ENCODE peak calls at places on chromosomes 2 and 18, in four cellular contexts. M, J, P and N are unnamed samples.

GRCh38 chr2:202361133-202361532 is 15.0 kb upstream of the BMPR2 start:
- DNase-seq in M (no peak), J (no peak), P (no peak), N (no peak)

GRCh38 chr2:151183072-151183580 is 78.5 kb downstream of the RBM43 start:
- DNase-seq in M (no peak), J (no peak), P (no peak), N (no peak)

GRCh38 chr2:118251427-118251826 is 163.2 kb downstream of the INSIG2 start:
- DNase-seq in M (no peak), J (no peak), P (no peak), N (no peak)

GRCh38 chr2:79935771-79936657 is 368.5 kb downstream of the LRRTM1 start:
- DNase-seq in M (peak; percentile 11), J (no peak), P (no peak), N (peak; percentile 10)

GRCh38 chr2:158969717-158970521 is 1.5 kb downstream of the TANC1 start:
- DNase-seq in M (peak; percentile 12), J (peak; percentile 34), P (no peak), N (no peak)

GRCh38 chr2:112725545-112726457 is 5.0 kb downstream of the NT5DC4 start:
- DNase-seq in M (no peak), J (no peak), P (no peak), N (peak; percentile 59)

GRCh38 chr2:182818541-182819308 is 47.7 kb downstream of the FRZB start:
- DNase-seq in M (no peak), J (no peak), P (no peak), N (no peak)

GRCh38 chr2:241150660-241151530 is 628 bp downstream of the PPP1R7 start:
- DNase-seq in M (peak; percentile 65), J (peak; percentile 21), P (no peak), N (no peak)

GRCh38 chr2:96882230-96882629 is 12.3 kb upstream of the SEMA4C start:
- DNase-seq in M (no peak), J (no peak), P (no peak), N (no peak)

GRCh38 chr2:127632592-127633489 is 13.1 kb upstream of the GPR17 start:
- DNase-seq in M (no peak), J (no peak), P (no peak), N (no peak)

GRCh38 chr2:78606895-78607294 is 418.6 kb upstream of the REG3G start:
- DNase-seq in M (no peak), J (no peak), P (no peak), N (no peak)

GRCh38 chr2:70535573-70535972 is 18.1 kb downstream of the TGFA start:
- DNase-seq in M (no peak), J (no peak), P (no peak), N (no peak)

GRCh38 chr18:56000041-56000440 is 412.0 kb upstream of the TCF4 start:
- DNase-seq in M (no peak), J (no peak), P (no peak), N (no peak)

GRCh38 chr2:175805442-175806114 is 196.5 kb downstream of the LNPK start:
- DNase-seq in M (no peak), J (no peak), P (no peak), N (no peak)

GRCh38 chr2:10357770-10358169 is 55.1 kb downstream of the HPCAL1 start:
- DNase-seq in M (no peak), J (no peak), P (no peak), N (no peak)

GRCh38 chr18:21110667-21111350 is 804 bp downstream of the ROCK1 start:
- DNase-seq in M (peak; percentile 37), J (no peak), P (peak; percentile 73), N (no peak)

GRCh38 chr18:21740724-21741510 is at the start of gene MIB1:
- DNase-seq in M (peak; percentile 99), J (no peak), P (peak; percentile 98), N (no peak)

GRCh38 chr2:127913808-127914457 is 28.2 kb upstream of the AMMECR1L start:
- DNase-seq in M (no peak), J (no peak), P (no peak), N (peak; percentile 49)

GRCh38 chr2:159989249-159989648 is 73.2 kb downstream of the PLA2R1 start:
- DNase-seq in M (no peak), J (no peak), P (no peak), N (no peak)

GRCh38 chr18:9516437-9517064 is 41.2 kb downstream of the RALBP1 start:
- DNase-seq in M (no peak), J (no peak), P (peak; percentile 22), N (no peak)

GRCh38 chr2:68980956-68981355 is 6.5 kb downstream of the GKN1 start:
- DNase-seq in M (no peak), J (no peak), P (no peak), N (no peak)

GRCh38 chr2:26740890-26741302 is 23.2 kb upstream of the SLC35F6 start:
- DNase-seq in M (no peak), J (no peak), P (no peak), N (no peak)

GRCh38 chr2:226794751-226795171 is 4.9 kb downstream of the IRS1 start:
- DNase-seq in M (no peak), J (no peak), P (no peak), N (no peak)

GRCh38 chr2:19021721-19022120 is 336.7 kb downstream of the OSR1 start:
- DNase-seq in M (no peak), J (peak; percentile 20), P (no peak), N (no peak)

GRCh38 chr2:235238537-235238936 is 255.3 kb upstream of the AGAP1 start:
- DNase-seq in M (no peak), J (no peak), P (no peak), N (peak; percentile 3)

GRCh38 chr2:239252433-239253200 is 148.2 kb downstream of the HDAC4 start:
- DNase-seq in M (no peak), J (no peak), P (no peak), N (no peak)

GRCh38 chr2:43110442-43110871 is 115.9 kb downstream of the ZFP36L2 start:
- DNase-seq in M (no peak), J (no peak), P (no peak), N (no peak)

GRCh38 chr2:161273038-161273760 is 35.0 kb upstream of the PSMD14 start:
- DNase-seq in M (no peak), J (no peak), P (peak; percentile 46), N (no peak)

GRCh38 chr2:62340981-62341624 is 145.2 kb downstream of the B3GNT2 start:
- DNase-seq in M (no peak), J (no peak), P (no peak), N (no peak)

GRCh38 chr18:34352385-34353163 is 127.9 kb upstream of the NOL4 start:
- DNase-seq in M (no peak), J (no peak), P (no peak), N (no peak)

DNA sequence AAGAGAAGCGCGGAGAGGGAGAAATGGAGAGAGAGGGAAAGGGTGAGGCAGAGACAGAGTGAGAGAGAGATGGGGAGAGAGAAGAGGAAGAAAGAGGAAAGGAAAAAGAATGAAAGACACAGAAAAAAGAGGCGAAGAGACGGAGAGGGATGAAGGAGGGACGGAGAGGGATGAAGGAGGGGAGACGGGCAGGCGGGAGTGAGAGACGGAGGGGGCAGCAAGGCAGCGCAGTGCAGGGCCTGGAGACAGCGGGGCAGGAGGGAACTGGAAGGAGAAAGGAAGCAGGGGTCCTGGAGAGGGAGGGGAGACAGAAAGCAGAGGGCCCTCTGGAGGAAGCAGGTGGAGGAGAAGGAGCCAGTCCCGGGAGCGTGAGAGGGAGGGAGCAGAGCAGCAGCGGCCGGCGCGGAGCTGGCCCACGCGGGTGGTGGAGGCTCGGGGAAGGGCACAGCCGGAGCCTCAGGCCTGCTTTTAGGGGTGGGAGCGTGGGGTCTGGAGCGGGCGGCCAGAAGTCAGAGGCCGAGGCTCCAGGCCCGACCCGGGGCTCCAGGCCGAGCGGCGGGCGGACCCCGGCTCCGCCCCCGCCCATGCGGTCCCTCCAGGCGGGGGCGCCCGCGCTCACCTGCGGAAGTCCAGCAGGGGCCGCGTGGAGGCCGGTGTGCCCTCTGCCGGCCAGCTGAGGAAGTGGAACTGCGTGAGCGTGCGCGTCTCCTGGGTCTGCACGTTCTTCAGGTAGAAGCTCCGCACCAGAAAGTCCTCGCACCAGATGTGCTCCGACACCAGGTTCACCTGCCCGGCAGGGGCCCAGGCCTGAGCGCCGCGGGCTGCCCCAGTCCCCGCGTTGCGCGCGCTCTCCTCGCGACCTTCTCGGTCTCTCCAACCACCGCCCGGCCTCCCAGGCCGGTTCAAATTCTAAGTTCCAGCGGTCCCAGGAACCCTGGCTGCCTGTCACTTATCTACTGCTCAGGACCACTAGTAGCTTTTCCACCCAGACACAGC is 14.5 kb downstream of the PTPRN start:
- DNase-seq in M (peak; percentile 66), J (peak; percentile 82), P (peak; percentile 88), N (no peak)
- H3K27ac ChIP-seq in M (peak overlapping the region; percentile 63), J (peak overlapping the region; percentile 94), P (peak overlapping the region; percentile 55), N (no peak overlapping the region)

DNA sequence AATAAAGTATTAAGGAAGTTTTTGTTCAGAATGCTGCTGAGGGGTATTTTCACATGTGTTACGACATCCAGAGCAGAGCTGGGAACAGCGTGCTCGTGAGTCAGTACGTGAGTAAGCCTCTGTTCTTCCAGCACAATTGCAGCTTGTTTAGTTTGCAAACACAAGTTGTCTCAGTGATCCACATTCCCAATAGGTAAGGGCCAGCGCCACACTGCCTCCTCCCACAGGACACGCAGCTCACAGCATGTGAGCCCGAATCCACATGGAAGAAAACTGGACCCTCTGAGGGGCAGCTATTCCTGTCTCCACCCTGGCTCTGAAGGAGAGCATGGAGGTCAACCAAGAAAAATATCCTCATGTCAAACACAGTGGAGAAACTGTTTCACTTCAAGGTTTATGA is 173.9 kb upstream of the PID1 start:
- DNase-seq in M (peak; percentile 19), J (peak; percentile 69), P (no peak), N (peak; percentile 95)
- H3K27ac ChIP-seq in M (peak overlapping the region; percentile 91), J (peak overlapping the region; percentile 94), P (no peak overlapping the region), N (peak overlapping the region; percentile 75)

GRCh38 chr2:8987413-8987812 is 16.1 kb downstream of the MBOAT2 start:
- DNase-seq in M (no peak), J (no peak), P (no peak), N (no peak)
- H3K27ac ChIP-seq in M (no peak overlapping the region), J (no peak overlapping the region), P (no peak overlapping the region), N (no peak overlapping the region)

DNA sequence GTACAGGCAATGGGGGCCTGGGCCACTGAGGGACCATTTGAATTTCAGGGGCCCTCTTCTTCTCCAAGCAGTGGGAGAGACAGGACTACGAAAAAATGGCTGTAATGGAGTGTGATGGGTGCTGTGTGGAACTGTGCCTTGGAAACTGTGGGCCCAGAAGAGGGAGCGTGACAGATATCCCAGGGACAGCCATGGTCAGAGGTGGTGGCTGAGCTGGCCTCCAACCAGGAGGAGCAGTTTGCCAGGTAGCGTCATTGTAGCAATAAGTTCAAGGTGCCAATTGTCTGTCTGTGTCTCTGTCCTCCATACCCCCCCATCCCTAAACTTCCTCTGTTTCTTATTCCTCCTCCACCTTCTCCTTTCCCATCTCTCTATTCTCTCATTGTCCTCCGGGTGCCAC is 15.3 kb downstream of the THNSL2 start:
- DNase-seq in M (no peak), J (no peak), P (no peak), N (no peak)
- H3K27ac ChIP-seq in M (no peak overlapping the region), J (no peak overlapping the region), P (no peak overlapping the region), N (no peak overlapping the region)

GRCh38 chr2:191222952-191223351 is 22.3 kb upstream of the MYO1B start:
- DNase-seq in M (no peak), J (no peak), P (no peak), N (no peak)
- H3K27ac ChIP-seq in M (no peak overlapping the region), J (peak overlapping the region; percentile 68), P (no peak overlapping the region), N (peak overlapping the region; percentile 95)

GRCh38 chr2:230661072-230661957 is 51.3 kb upstream of the CAB39 start:
- DNase-seq in M (no peak), J (no peak), P (peak; percentile 31), N (no peak)
- H3K27ac ChIP-seq in M (no peak overlapping the region), J (peak overlapping the region; percentile 19), P (no peak overlapping the region), N (no peak overlapping the region)

GRCh38 chr18:60466671-60467070 is 94.1 kb upstream of the MC4R start:
- DNase-seq in M (no peak), J (no peak), P (no peak), N (no peak)
- H3K27ac ChIP-seq in M (no peak overlapping the region), J (no peak overlapping the region), P (no peak overlapping the region), N (no peak overlapping the region)

GRCh38 chr2:187718092-187718491 is 163.9 kb upstream of the TFPI start:
- DNase-seq in M (no peak), J (no peak), P (no peak), N (no peak)
- H3K27ac ChIP-seq in M (no peak overlapping the region), J (no peak overlapping the region), P (no peak overlapping the region), N (no peak overlapping the region)